ENCODE peak calls at places on chromosome 9, in six cellular contexts. L, Y, N, R, E and U are unnamed samples.

GRCh38 chr9:126532019-126532462 is 81.7 kb upstream of the LMX1B start:
- DNase-seq in L (no peak), Y (peak), N (no peak), R (no peak), E (no peak), U (no peak)

GRCh38 chr9:109036744-109037680 is 23.7 kb upstream of the CTNNAL1 start:
- DNase-seq in L (no peak), Y (no peak), N (no peak), R (no peak), E (no peak), U (no peak)

GRCh38 chr9:87065981-87066380 is 118.7 kb upstream of the GAS1 start:
- DNase-seq in L (no peak), Y (peak), N (no peak), R (no peak), E (no peak), U (no peak)

GRCh38 chr9:112084334-112084733 is 90.8 kb downstream of the SUSD1 start:
- DNase-seq in L (no peak), Y (no peak), N (no peak), R (no peak), E (no peak), U (no peak)

GRCh38 chr9:90974007-90974406 is 172.4 kb downstream of the SYK start:
- DNase-seq in L (no peak), Y (no peak), N (no peak), R (no peak), E (no peak), U (no peak)

GRCh38 chr9:93567271-93567959 is 9.0 kb upstream of the PHF2 start:
- DNase-seq in L (no peak), Y (no peak), N (peak), R (no peak), E (peak), U (peak)

GRCh38 chr9:13264788-13265187 is 14.7 kb downstream of the MPDZ start:
- DNase-seq in L (no peak), Y (no peak), N (no peak), R (no peak), E (no peak), U (no peak)

GRCh38 chr9:22010881-22011625 is 1.9 kb upstream of the CDKN2B start:
- DNase-seq in L (peak), Y (no peak), N (peak), R (peak), E (peak), U (peak)

GRCh38 chr9:8924529-8924928 is 1125.0 kb upstream of the DMAC1 start:
- DNase-seq in L (no peak), Y (no peak), N (no peak), R (no peak), E (no peak), U (no peak)

GRCh38 chr9:68690088-68690487 is 15.0 kb upstream of the PIP5K1B start:
- DNase-seq in L (peak), Y (no peak), N (no peak), R (no peak), E (no peak), U (peak)

GRCh38 chr9:69466151-69466550 is 141.1 kb downstream of the ENTREP1 start:
- DNase-seq in L (no peak), Y (peak), N (no peak), R (no peak), E (no peak), U (no peak)

GRCh38 chr9:129944501-129945116 is 98.4 kb downstream of the FNBP1 start:
- DNase-seq in L (no peak), Y (no peak), N (peak), R (no peak), E (no peak), U (no peak)

GRCh38 chr9:89986190-89986589 is 381.4 kb downstream of the GADD45G start:
- DNase-seq in L (no peak), Y (no peak), N (no peak), R (no peak), E (no peak), U (no peak)

GRCh38 chr9:4048441-4048840 is 251.4 kb downstream of the GLIS3 start:
- DNase-seq in L (no peak), Y (peak), N (peak), R (no peak), E (no peak), U (peak)

GRCh38 chr9:134621558-134622110 is 20.0 kb upstream of the COL5A1 start:
- DNase-seq in L (peak), Y (no peak), N (no peak), R (peak), E (no peak), U (no peak)

GRCh38 chr9:135502873-135503321 is 2.4 kb downstream of the MRPS2 start:
- DNase-seq in L (no peak), Y (no peak), N (no peak), R (no peak), E (peak), U (no peak)

GRCh38 chr9:37451628-37452027 is 13.6 kb downstream of the ZBTB5 start:
- DNase-seq in L (no peak), Y (no peak), N (no peak), R (no peak), E (no peak), U (no peak)

GRCh38 chr9:13535141-13535540 is 255.6 kb upstream of the MPDZ start:
- DNase-seq in L (no peak), Y (no peak), N (no peak), R (no peak), E (no peak), U (no peak)

GRCh38 chr9:89425921-89426388 is 72.0 kb downstream of the SEMA4D start:
- DNase-seq in L (no peak), Y (no peak), N (no peak), R (no peak), E (no peak), U (no peak)

GRCh38 chr9:38362912-38363588 is 29.5 kb upstream of the ALDH1B1 start:
- DNase-seq in L (no peak), Y (peak), N (peak), R (no peak), E (peak), U (peak)

GRCh38 chr9:95349109-95350038 is 31.9 kb upstream of the FANCC start:
- DNase-seq in L (peak), Y (no peak), N (no peak), R (no peak), E (peak), U (peak)

GRCh38 chr9:23464275-23464674 is 361.8 kb downstream of the ELAVL2 start:
- DNase-seq in L (no peak), Y (no peak), N (no peak), R (no peak), E (no peak), U (no peak)

GRCh38 chr9:655875-656274 is 185.6 kb upstream of the DMRT1 start:
- DNase-seq in L (no peak), Y (no peak), N (no peak), R (no peak), E (no peak), U (no peak)

GRCh38 chr9:88266416-88266815 is 121.8 kb upstream of the SPIN1 start:
- DNase-seq in L (no peak), Y (no peak), N (no peak), R (no peak), E (no peak), U (no peak)

GRCh38 chr9:132226571-132227430 is 64.9 kb downstream of the NTNG2 start:
- DNase-seq in L (no peak), Y (no peak), N (no peak), R (no peak), E (no peak), U (no peak)

GRCh38 chr9:78982849-78983248 is 588.9 kb upstream of the TLE4 start:
- DNase-seq in L (no peak), Y (no peak), N (no peak), R (no peak), E (no peak), U (no peak)

GRCh38 chr9:2021731-2022130 is 6.6 kb downstream of the SMARCA2 start:
- DNase-seq in L (no peak), Y (no peak), N (no peak), R (no peak), E (no peak), U (no peak)

GRCh38 chr9:133163559-133164208 is at the start of gene GBGT1:
- DNase-seq in L (peak), Y (no peak), N (peak), R (no peak), E (peak), U (peak)

GRCh38 chr9:18437315-18438200 is 36.4 kb upstream of the ADAMTSL1 start:
- DNase-seq in L (no peak), Y (no peak), N (no peak), R (no peak), E (no peak), U (peak)

GRCh38 chr9:109745335-109746283 is 34.4 kb upstream of the PALM2AKAP2 start:
- DNase-seq in L (peak), Y (peak), N (no peak), R (no peak), E (no peak), U (peak)

GRCh38 chr9:104104407-104104806 is 10.3 kb downstream of the SMC2 start:
- DNase-seq in L (no peak), Y (no peak), N (no peak), R (no peak), E (no peak), U (no peak)